ENCODE peak calls at places on chromosomes 16 and 17, in eight cellular contexts. One of them, this sample, is unnamed.
A peak's percentile ranks its signal among the peaks of the same experiment; 100 is the strongest.

GRCh38 chr16:31715915-31716314 is 157.7 kb upstream of the ZNF267 start:
- DNase-seq in dorsolateral prefrontal cortex: no peak
- DNase-seq in AG10803: no peak
- DNase-seq in GM20000: no peak
- DNase-seq in H9: no peak
- DNase-seq in psoas muscle: no peak
- DNase-seq in PC-3: no peak
- DNase-seq in activated CD8-positive, alpha-beta T cell treated with anti-CD3 and anti-CD28 coated beads for 36 hours: no peak
- DNase-seq in this sample: no peak

GRCh38 chr17:28552201-28552999 is at the start of gene UNC119:
- DNase-seq in dorsolateral prefrontal cortex: peak; percentile 74
- DNase-seq in AG10803: peak; percentile 61
- DNase-seq in GM20000: peak; percentile 95
- DNase-seq in H9: peak; percentile 87
- DNase-seq in psoas muscle: peak; percentile 83
- DNase-seq in PC-3: peak; percentile 71
- DNase-seq in activated CD8-positive, alpha-beta T cell treated with anti-CD3 and anti-CD28 coated beads for 36 hours: peak; percentile 83
- DNase-seq in this sample: peak; percentile 94

GRCh38 chr17:35866356-35866950 is 2.2 kb downstream of the HEATR9 start:
- DNase-seq in dorsolateral prefrontal cortex: no peak
- DNase-seq in AG10803: peak; percentile 9
- DNase-seq in GM20000: no peak
- DNase-seq in H9: no peak
- DNase-seq in psoas muscle: no peak
- DNase-seq in PC-3: peak; percentile 12
- DNase-seq in activated CD8-positive, alpha-beta T cell treated with anti-CD3 and anti-CD28 coated beads for 36 hours: no peak
- DNase-seq in this sample: no peak

GRCh38 chr17:15409721-15410247 is 57.6 kb downstream of the CDRT4 start:
- DNase-seq in dorsolateral prefrontal cortex: no peak
- DNase-seq in AG10803: peak; percentile 99
- DNase-seq in GM20000: no peak
- DNase-seq in H9: no peak
- DNase-seq in psoas muscle: no peak
- DNase-seq in PC-3: peak; percentile 84
- DNase-seq in activated CD8-positive, alpha-beta T cell treated with anti-CD3 and anti-CD28 coated beads for 36 hours: no peak
- DNase-seq in this sample: no peak

GRCh38 chr16:66616169-66616568 is 11.7 kb downstream of the CMTM3 start:
- DNase-seq in dorsolateral prefrontal cortex: no peak
- DNase-seq in AG10803: peak; percentile 48
- DNase-seq in GM20000: no peak
- DNase-seq in H9: no peak
- DNase-seq in psoas muscle: no peak
- DNase-seq in PC-3: no peak
- DNase-seq in activated CD8-positive, alpha-beta T cell treated with anti-CD3 and anti-CD28 coated beads for 36 hours: no peak
- DNase-seq in this sample: no peak

GRCh38 chr16:58022601-58023371 is 2.8 kb upstream of the MMP15 start:
- DNase-seq in dorsolateral prefrontal cortex: peak; percentile 83
- DNase-seq in AG10803: peak; percentile 78
- DNase-seq in GM20000: no peak
- DNase-seq in H9: no peak
- DNase-seq in psoas muscle: peak; percentile 78
- DNase-seq in PC-3: peak; percentile 49
- DNase-seq in activated CD8-positive, alpha-beta T cell treated with anti-CD3 and anti-CD28 coated beads for 36 hours: no peak
- DNase-seq in this sample: no peak

GRCh38 chr17:17846645-17847044 is 9.9 kb upstream of the SREBF1 start:
- DNase-seq in dorsolateral prefrontal cortex: no peak
- DNase-seq in AG10803: no peak
- DNase-seq in GM20000: no peak
- DNase-seq in H9: no peak
- DNase-seq in psoas muscle: no peak
- DNase-seq in PC-3: no peak
- DNase-seq in activated CD8-positive, alpha-beta T cell treated with anti-CD3 and anti-CD28 coated beads for 36 hours: no peak
- DNase-seq in this sample: no peak

GRCh38 chr16:4700380-4700996 is 7.1 kb downstream of the NUDT16L1 start:
- DNase-seq in dorsolateral prefrontal cortex: no peak
- DNase-seq in AG10803: no peak
- DNase-seq in GM20000: no peak
- DNase-seq in H9: no peak
- DNase-seq in psoas muscle: peak; percentile 48
- DNase-seq in PC-3: no peak
- DNase-seq in activated CD8-positive, alpha-beta T cell treated with anti-CD3 and anti-CD28 coated beads for 36 hours: peak; percentile 73
- DNase-seq in this sample: no peak

GRCh38 chr17:73387746-73388577 is 76.2 kb upstream of the CDC42EP4 start:
- DNase-seq in dorsolateral prefrontal cortex: no peak
- DNase-seq in AG10803: peak; percentile 74
- DNase-seq in GM20000: no peak
- DNase-seq in H9: no peak
- DNase-seq in psoas muscle: peak; percentile 40
- DNase-seq in PC-3: no peak
- DNase-seq in activated CD8-positive, alpha-beta T cell treated with anti-CD3 and anti-CD28 coated beads for 36 hours: no peak
- DNase-seq in this sample: no peak

GRCh38 chr17:82390860-82391435 is 19.4 kb downstream of the UTS2R start:
- DNase-seq in dorsolateral prefrontal cortex: no peak
- DNase-seq in AG10803: no peak
- DNase-seq in GM20000: no peak
- DNase-seq in H9: no peak
- DNase-seq in psoas muscle: no peak
- DNase-seq in PC-3: no peak
- DNase-seq in activated CD8-positive, alpha-beta T cell treated with anti-CD3 and anti-CD28 coated beads for 36 hours: no peak
- DNase-seq in this sample: no peak

DNA sequence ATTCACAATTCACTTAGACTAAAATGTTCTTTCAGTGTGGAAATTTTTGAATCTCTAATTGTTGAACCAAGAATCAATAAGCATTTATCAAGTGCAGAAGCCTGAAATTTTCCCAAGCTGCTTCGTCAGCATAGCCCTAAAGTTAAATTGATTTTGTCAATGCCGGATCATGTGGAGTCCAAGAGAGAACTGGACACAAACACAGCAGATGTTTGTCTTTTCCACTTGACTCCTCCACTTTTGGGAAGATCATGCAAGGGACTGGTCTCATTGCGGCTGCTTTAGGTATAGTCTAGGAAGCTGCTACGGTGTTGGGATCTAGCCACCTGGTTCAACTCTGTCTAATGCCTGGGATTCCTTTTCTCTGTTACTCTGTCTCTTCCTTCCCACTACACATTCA is 95.7 kb downstream of the CYB561 start:
- DNase-seq in dorsolateral prefrontal cortex: no peak
- DNase-seq in AG10803: no peak
- DNase-seq in GM20000: no peak
- DNase-seq in H9: no peak
- DNase-seq in psoas muscle: no peak
- DNase-seq in PC-3: no peak
- DNase-seq in activated CD8-positive, alpha-beta T cell treated with anti-CD3 and anti-CD28 coated beads for 36 hours: no peak
- DNase-seq in this sample: no peak
- TF ChIP-seq CTCF in dorsolateral prefrontal cortex: no peak
- TF ChIP-seq CTCF in AG10803: no peak
- TF ChIP-seq CTCF in GM20000: no peak
- TF ChIP-seq CTCF in H9: no peak
- TF ChIP-seq CTCF in psoas muscle: no peak
- TF ChIP-seq CTCF in PC-3: no peak
- TF ChIP-seq CTCF in activated CD8-positive, alpha-beta T cell treated with anti-CD3 and anti-CD28 coated beads for 36 hours: no peak
- TF ChIP-seq CTCF in this sample: no peak

GRCh38 chr17:47823519-47823918 is 1.9 kb upstream of the OSBPL7 start:
- DNase-seq in dorsolateral prefrontal cortex: no peak
- DNase-seq in AG10803: no peak
- DNase-seq in GM20000: no peak
- DNase-seq in H9: no peak
- DNase-seq in psoas muscle: no peak
- DNase-seq in PC-3: no peak
- DNase-seq in activated CD8-positive, alpha-beta T cell treated with anti-CD3 and anti-CD28 coated beads for 36 hours: no peak
- DNase-seq in this sample: no peak

GRCh38 chr17:47820023-47820789 is 1.4 kb downstream of the OSBPL7 start:
- DNase-seq in dorsolateral prefrontal cortex: no peak
- DNase-seq in AG10803: no peak
- DNase-seq in GM20000: no peak
- DNase-seq in H9: no peak
- DNase-seq in psoas muscle: no peak
- DNase-seq in PC-3: peak; percentile 64
- DNase-seq in activated CD8-positive, alpha-beta T cell treated with anti-CD3 and anti-CD28 coated beads for 36 hours: no peak
- DNase-seq in this sample: no peak

GRCh38 chr17:47821031-47821423 is 567 bp downstream of the OSBPL7 start:
- DNase-seq in dorsolateral prefrontal cortex: no peak
- DNase-seq in AG10803: no peak
- DNase-seq in GM20000: no peak
- DNase-seq in H9: no peak
- DNase-seq in psoas muscle: no peak
- DNase-seq in PC-3: no peak
- DNase-seq in activated CD8-positive, alpha-beta T cell treated with anti-CD3 and anti-CD28 coated beads for 36 hours: peak; percentile 16
- DNase-seq in this sample: no peak

GRCh38 chr17:47822785-47823184 is 1.2 kb upstream of the OSBPL7 start:
- DNase-seq in dorsolateral prefrontal cortex: no peak
- DNase-seq in AG10803: no peak
- DNase-seq in GM20000: no peak
- DNase-seq in H9: no peak
- DNase-seq in psoas muscle: peak; percentile 43
- DNase-seq in PC-3: no peak
- DNase-seq in activated CD8-positive, alpha-beta T cell treated with anti-CD3 and anti-CD28 coated beads for 36 hours: no peak
- DNase-seq in this sample: no peak

GRCh38 chr17:47821424-47822379 is at the start of gene OSBPL7:
- DNase-seq in dorsolateral prefrontal cortex: peak; percentile 77
- DNase-seq in AG10803: peak; percentile 74
- DNase-seq in GM20000: peak; percentile 91
- DNase-seq in H9: peak; percentile 92
- DNase-seq in psoas muscle: peak; percentile 93
- DNase-seq in PC-3: peak; percentile 94
- DNase-seq in activated CD8-positive, alpha-beta T cell treated with anti-CD3 and anti-CD28 coated beads for 36 hours: peak; percentile 86
- DNase-seq in this sample: peak; percentile 91
- TF ChIP-seq CTCF in dorsolateral prefrontal cortex: peak; percentile 55
- TF ChIP-seq CTCF in AG10803: peak; percentile 2
- TF ChIP-seq CTCF in GM20000: peak; percentile 62
- TF ChIP-seq CTCF in H9: peak; percentile 28
- TF ChIP-seq CTCF in psoas muscle: no peak
- TF ChIP-seq CTCF in PC-3: peak; percentile 71
- TF ChIP-seq CTCF in activated CD8-positive, alpha-beta T cell treated with anti-CD3 and anti-CD28 coated beads for 36 hours: no peak
- TF ChIP-seq CTCF in this sample: peak; percentile 77

GRCh38 chr16:8963825-8964441 is at the start of gene USP7:
- DNase-seq in dorsolateral prefrontal cortex: peak; percentile 87
- DNase-seq in AG10803: peak; percentile 89
- DNase-seq in GM20000: peak; percentile 99
- DNase-seq in H9: peak; percentile 81
- DNase-seq in psoas muscle: peak; percentile 97
- DNase-seq in PC-3: peak; percentile 84
- DNase-seq in activated CD8-positive, alpha-beta T cell treated with anti-CD3 and anti-CD28 coated beads for 36 hours: peak; percentile 94
- DNase-seq in this sample: peak; percentile 96
- TF ChIP-seq CTCF in dorsolateral prefrontal cortex: no peak
- TF ChIP-seq CTCF in AG10803: no peak
- TF ChIP-seq CTCF in GM20000: no peak
- TF ChIP-seq CTCF in H9: no peak
- TF ChIP-seq CTCF in psoas muscle: no peak
- TF ChIP-seq CTCF in PC-3: no peak
- TF ChIP-seq CTCF in activated CD8-positive, alpha-beta T cell treated with anti-CD3 and anti-CD28 coated beads for 36 hours: no peak
- TF ChIP-seq CTCF in this sample: peak; percentile 30

DNA sequence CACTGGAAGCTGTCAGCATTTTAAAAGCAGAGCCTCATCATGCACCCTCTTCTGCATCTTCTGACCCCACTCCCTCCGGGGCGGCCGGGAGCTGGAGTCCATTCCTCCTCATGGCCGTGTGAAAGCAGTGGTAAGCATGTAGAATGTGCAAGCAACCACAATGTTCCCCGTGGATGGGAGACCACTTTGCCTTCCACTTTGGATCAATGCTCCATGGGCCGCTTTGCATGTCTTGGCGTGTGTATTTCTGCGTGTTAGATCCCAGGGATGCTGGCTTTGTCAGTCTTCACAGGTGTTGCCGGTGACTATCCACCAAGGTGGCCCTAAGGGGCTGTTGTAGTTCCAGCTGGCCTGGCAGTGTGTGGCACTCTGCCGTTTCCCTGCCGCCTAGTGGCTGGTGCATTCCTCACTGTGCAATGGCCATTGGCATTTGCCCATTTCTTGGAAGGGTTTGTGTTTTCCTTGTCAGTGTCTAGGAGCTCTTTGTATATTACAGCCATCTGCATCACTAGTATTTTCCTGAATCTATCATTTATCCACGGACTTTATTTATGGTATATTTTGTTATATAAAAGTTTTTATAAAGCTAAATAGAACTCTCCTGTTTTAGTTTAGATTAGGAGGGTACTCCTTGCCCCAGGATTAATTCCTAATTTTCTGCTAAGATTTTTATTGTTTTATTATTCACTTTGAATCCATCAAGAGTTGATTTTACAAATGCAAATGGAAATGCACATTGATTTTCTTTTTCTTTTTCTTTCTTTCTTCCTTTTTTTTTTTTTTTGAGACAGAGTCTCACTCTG is 5.8 kb upstream of the ALDH3A1 start:
- DNase-seq in dorsolateral prefrontal cortex: peak; percentile 71
- DNase-seq in AG10803: peak; percentile 31
- DNase-seq in GM20000: no peak
- DNase-seq in H9: no peak
- DNase-seq in psoas muscle: peak; percentile 83
- DNase-seq in PC-3: peak; percentile 88
- DNase-seq in activated CD8-positive, alpha-beta T cell treated with anti-CD3 and anti-CD28 coated beads for 36 hours: no peak
- DNase-seq in this sample: no peak
- TF ChIP-seq CTCF in dorsolateral prefrontal cortex: peak; percentile 70
- TF ChIP-seq CTCF in AG10803: peak; percentile 59
- TF ChIP-seq CTCF in GM20000: no peak
- TF ChIP-seq CTCF in H9: peak; percentile 59
- TF ChIP-seq CTCF in psoas muscle: peak; percentile 66
- TF ChIP-seq CTCF in PC-3: peak; percentile 97
- TF ChIP-seq CTCF in activated CD8-positive, alpha-beta T cell treated with anti-CD3 and anti-CD28 coated beads for 36 hours: no peak
- TF ChIP-seq CTCF in this sample: no peak

This sample was measured in GM10248.